ENCODE peak calls at places on chromosomes 5 and 9, in five cellular contexts. W is HCT116, H is gastrocnemius medialis, V is suprapubic skin, E is heart left ventricle. D is an unnamed sample.
A peak's percentile ranks its signal among the peaks of the same experiment; 100 is the strongest.

GRCh38 chr5:41414598-41414997 is 95.8 kb downstream of the PLCXD3 start:
- DNase-seq in W (peak; percentile 67), H (peak; percentile 28), V (no peak), E (no peak), D (no peak)

GRCh38 chr9:35464056-35465025 is 25.6 kb upstream of the RUSC2 start:
- DNase-seq in W (no peak), H (no peak), V (no peak), E (no peak), D (no peak)

GRCh38 chr5:155085282-155085990 is 71.9 kb downstream of the KIF4B start:
- DNase-seq in W (no peak), H (no peak), V (no peak), E (no peak), D (no peak)

GRCh38 chr9:127449332-127449966 is 1.8 kb downstream of the RPL12 start:
- DNase-seq in W (no peak), H (no peak), V (no peak), E (no peak), D (no peak)

GRCh38 chr9:18442629-18443491 is 31.1 kb upstream of the ADAMTSL1 start:
- DNase-seq in W (peak; percentile 43), H (peak; percentile 26), V (peak; percentile 84), E (peak; percentile 71), D (no peak)

GRCh38 chr9:78407636-78408312 is 110.8 kb downstream of the PSAT1 start:
- DNase-seq in W (no peak), H (no peak), V (no peak), E (no peak), D (no peak)

GRCh38 chr5:1318659-1319251 is 23.9 kb upstream of the TERT start:
- DNase-seq in W (no peak), H (no peak), V (peak; percentile 72), E (no peak), D (no peak)

GRCh38 chr5:132261881-132262845 is 4.7 kb downstream of the PDLIM4 start:
- DNase-seq in W (no peak), H (no peak), V (no peak), E (no peak), D (peak; percentile 86)

GRCh38 chr5:129063483-129064136 is 30.9 kb upstream of the ISOC1 start:
- DNase-seq in W (no peak), H (no peak), V (no peak), E (peak; percentile 11), D (no peak)

GRCh38 chr5:57736716-57737115 is 254.1 kb upstream of the ACTBL2 start:
- DNase-seq in W (no peak), H (no peak), V (no peak), E (no peak), D (no peak)

GRCh38 chr9:131739988-131740648 is at the start of gene RAPGEF1:
- DNase-seq in W (no peak), H (peak; percentile 59), V (no peak), E (peak; percentile 72), D (no peak)

GRCh38 chr5:91556-92263 is at the start of gene PLEKHG4B:
- DNase-seq in W (no peak), H (no peak), V (peak; percentile 74), E (no peak), D (peak; percentile 64)

GRCh38 chr9:107283621-107284616 is 840 bp downstream of the RAD23B start:
- DNase-seq in W (peak; percentile 51), H (peak; percentile 93), V (peak; percentile 85), E (peak; percentile 70), D (no peak)

GRCh38 chr9:14485366-14485765 is 171.4 kb upstream of the NFIB start:
- DNase-seq in W (no peak), H (no peak), V (no peak), E (no peak), D (no peak)

GRCh38 chr9:124040935-124041816 is 29.6 kb downstream of the LHX2 start:
- DNase-seq in W (no peak), H (peak; percentile 21), V (no peak), E (no peak), D (no peak)

GRCh38 chr9:33329117-33329563 is 38.8 kb downstream of the NFX1 start:
- DNase-seq in W (no peak), H (peak; percentile 85), V (no peak), E (peak; percentile 42), D (no peak)

GRCh38 chr5:73759771-73760170 is 133.8 kb downstream of the ARHGEF28 start:
- DNase-seq in W (no peak), H (no peak), V (no peak), E (no peak), D (no peak)

GRCh38 chr9:120928720-120929389 is 2.3 kb upstream of the TRAF1 start:
- DNase-seq in W (no peak), H (peak; percentile 69), V (peak; percentile 90), E (peak; percentile 80), D (no peak)

GRCh38 chr9:94920439-94920951 is 194.0 kb downstream of the AOPEP start:
- DNase-seq in W (no peak), H (peak; percentile 51), V (no peak), E (no peak), D (no peak)

GRCh38 chr5:431001-431710 is 11.8 kb upstream of the EXOC3 start:
- DNase-seq in W (peak; percentile 23), H (no peak), V (no peak), E (no peak), D (no peak)

GRCh38 chr9:32906213-32906612 is 95.2 kb downstream of the APTX start:
- DNase-seq in W (no peak), H (no peak), V (no peak), E (no peak), D (no peak)

GRCh38 chr9:129570450-129571297 is 50.2 kb downstream of the C9orf50 start:
- DNase-seq in W (peak; percentile 70), H (peak; percentile 35), V (no peak), E (peak; percentile 55), D (no peak)

GRCh38 chr9:122338536-122338935 is 32.3 kb upstream of the PTGS1 start:
- DNase-seq in W (no peak), H (no peak), V (no peak), E (no peak), D (no peak)

GRCh38 chr5:135127604-135128240 is 93.7 kb upstream of the PITX1 start:
- DNase-seq in W (no peak), H (no peak), V (no peak), E (no peak), D (no peak)

GRCh38 chr5:134138416-134139376 is 24.2 kb downstream of the TCF7 start:
- DNase-seq in W (no peak), H (peak; percentile 8), V (peak; percentile 68), E (peak; percentile 4), D (peak; percentile 76)

GRCh38 chr5:145752947-145753346 is 82.2 kb downstream of the PRELID2 start:
- DNase-seq in W (no peak), H (no peak), V (no peak), E (no peak), D (no peak)

GRCh38 chr9:119802621-119803020 is 433.4 kb upstream of the BRINP1 start:
- DNase-seq in W (no peak), H (peak; percentile 92), V (peak; percentile 78), E (peak; percentile 28), D (no peak)

GRCh38 chr5:94778712-94779111 is 160.2 kb downstream of the SLF1 start:
- DNase-seq in W (no peak), H (no peak), V (no peak), E (no peak), D (no peak)

GRCh38 chr5:111278824-111279504 is 54.8 kb downstream of the CAMK4 start:
- DNase-seq in W (peak; percentile 42), H (no peak), V (no peak), E (peak; percentile 11), D (no peak)

GRCh38 chr5:133397986-133398645 is 214.2 kb downstream of the FSTL4 start:
- DNase-seq in W (no peak), H (no peak), V (no peak), E (peak; percentile 0), D (peak; percentile 67)

GRCh38 chr9:3906437-3907213 is 380.8 kb upstream of the RFX3 start:
- DNase-seq in W (peak; percentile 43), H (no peak), V (no peak), E (no peak), D (no peak)

GRCh38 chr9:74753650-74754049 is 134.1 kb downstream of the TRPM6 start:
- DNase-seq in W (no peak), H (no peak), V (no peak), E (no peak), D (no peak)

GRCh38 chr5:10981927-10982326 is 220.9 kb upstream of the DAP start:
- DNase-seq in W (no peak), H (no peak), V (no peak), E (no peak), D (no peak)

GRCh38 chr5:127909821-127910220 is 173.7 kb upstream of the SLC12A2 start:
- DNase-seq in W (no peak), H (no peak), V (no peak), E (no peak), D (no peak)

GRCh38 chr5:100595152-100595811 is 60.1 kb downstream of the FAM174A start:
- DNase-seq in W (no peak), H (peak; percentile 75), V (no peak), E (peak; percentile 20), D (no peak)

GRCh38 chr9:125492719-125493118 is 214.3 kb downstream of the MAPKAP1 start:
- DNase-seq in W (no peak), H (no peak), V (no peak), E (no peak), D (no peak)

GRCh38 chr9:85212887-85213286 is 528.9 kb downstream of the AGTPBP1 start:
- DNase-seq in W (peak; percentile 80), H (no peak), V (no peak), E (no peak), D (no peak)

GRCh38 chr5:4095918-4096630 is 500.4 kb downstream of the IRX1 start:
- DNase-seq in W (no peak), H (no peak), V (no peak), E (no peak), D (peak; percentile 44)
- H3K4me1 ChIP-seq in W (no peaks in the 10 kb centered on the region), H (no peaks in the 10 kb centered on the region), V (no peaks in the 10 kb centered on the region), E (no peaks in the 10 kb centered on the region), D (no peaks in the 10 kb centered on the region)

DNA sequence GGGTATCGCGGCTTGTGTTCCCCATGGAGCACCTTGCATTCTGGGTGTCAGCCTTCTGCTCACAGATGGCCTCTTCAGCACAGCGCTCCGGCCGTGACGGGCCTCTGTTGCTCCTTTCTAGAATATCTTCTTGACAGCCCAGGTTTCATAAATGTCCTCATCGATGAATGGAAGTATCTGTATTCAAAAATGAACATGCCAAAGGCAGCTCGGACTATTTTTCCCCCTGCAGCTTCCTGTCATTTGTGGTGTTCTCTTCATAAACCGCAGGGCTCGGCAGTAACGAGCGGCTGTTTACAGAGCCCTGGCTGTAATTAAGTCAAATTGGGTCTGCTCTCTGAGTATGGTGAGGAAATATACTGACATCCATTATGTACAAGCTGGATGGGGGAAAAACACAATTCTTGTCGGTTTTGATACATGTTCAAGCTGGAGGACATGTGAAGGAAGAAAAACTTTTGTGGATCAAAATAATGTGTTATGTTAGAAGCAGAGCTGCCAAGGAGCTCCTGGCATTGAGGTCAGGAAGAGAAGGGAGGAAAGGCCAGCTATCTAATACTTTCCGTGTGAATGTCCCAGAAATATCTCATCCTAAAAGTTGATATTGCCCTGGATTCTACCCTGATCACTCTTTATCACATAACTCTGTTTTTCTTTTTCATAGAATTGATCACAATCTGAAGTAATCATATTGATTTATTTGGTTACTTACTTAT is 154.2 kb upstream of the CD180 start:
- DNase-seq in W (no peak), H (peak; percentile 16), V (no peak), E (no peak), D (no peak)
- TF ChIP-seq CTCF in W (no peak), H (no peak), V (no peak), E (no peak), D (no peak)

GRCh38 chr5:172828911-172829431 is 5.1 kb upstream of the ERGIC1 start:
- DNase-seq in W (no peak), H (no peak), V (no peak), E (no peak), D (no peak)
- H3K4me1 ChIP-seq in W (peaks cover 17% of the 10 kb centered on the region), H (no peaks in the 10 kb centered on the region), V (peaks cover 11% of the 10 kb centered on the region), E (peaks cover 29% of the 10 kb centered on the region), D (peaks cover 7% of the 10 kb centered on the region)

GRCh38 chr5:150256416-150257064 is 33.0 kb downstream of the CAMK2A start:
- DNase-seq in W (no peak), H (no peak), V (no peak), E (no peak), D (no peak)
- TF ChIP-seq CTCF in W (peak; percentile 33), H (no peak), V (no peak), E (no peak), D (no peak)

D was measured in vagina.